ENCODE peak calls at places on chromosomes 13 and 19, in seven cellular contexts. Z is activated naive CD4-positive, alpha-beta T cell treated with anti-CD3 and anti-CD28 coated beads, Interleukin-2, amount 50 U/mL, for 72 hours; H is body of pancreas; O is T-cell; F is GM23338; V is PC-3; Y is A549. U is an unnamed sample.

GRCh38 chr19:38891791-38892190 is 7.6 kb downstream of the SIRT2 start:
- ATAC-seq in Z (no peak), H (no peak), O (no peak), F (no peak), V (no peak), Y (no peak), U (no peak)

GRCh38 chr13:74290324-74290773 is 156.1 kb upstream of the KLF12 start:
- ATAC-seq in Z (peak), H (peak), O (peak), F (peak), V (peak), Y (peak), U (peak)

GRCh38 chr13:79393564-79394249 is 12.3 kb downstream of the RBM26 start:
- ATAC-seq in Z (peak), H (peak), O (peak), F (peak), V (peak), Y (no peak), U (no peak)

GRCh38 chr19:16435238-16435911 is 36.4 kb downstream of the EPS15L1 start:
- ATAC-seq in Z (no peak), H (peak), O (no peak), F (no peak), V (no peak), Y (no peak), U (peak)

GRCh38 chr13:74573654-74574053 is 439.4 kb upstream of the KLF12 start:
- ATAC-seq in Z (no peak), H (no peak), O (no peak), F (peak), V (no peak), Y (no peak), U (no peak)

GRCh38 chr19:932647-933552 is 7.1 kb downstream of the ARID3A start:
- ATAC-seq in Z (peak), H (no peak), O (peak), F (peak), V (no peak), Y (peak), U (peak)

GRCh38 chr19:32349724-32350475 is 4.5 kb downstream of the ZNF507 start:
- ATAC-seq in Z (peak), H (no peak), O (no peak), F (no peak), V (peak), Y (no peak), U (no peak)

GRCh38 chr13:19670147-19670546 is 36.7 kb downstream of the MPHOSPH8 start:
- ATAC-seq in Z (no peak), H (no peak), O (no peak), F (no peak), V (no peak), Y (no peak), U (no peak)

GRCh38 chr13:110293037-110293436 is 13.9 kb downstream of the COL4A1 start:
- ATAC-seq in Z (no peak), H (no peak), O (no peak), F (no peak), V (no peak), Y (no peak), U (no peak)

GRCh38 chr13:35014606-35015005 is 72.5 kb downstream of the NBEA start:
- ATAC-seq in Z (no peak), H (no peak), O (no peak), F (peak), V (no peak), Y (no peak), U (no peak)

GRCh38 chr19:16200038-16200775 is 2.5 kb downstream of the AP1M1 start:
- ATAC-seq in Z (no peak), H (no peak), O (no peak), F (no peak), V (no peak), Y (no peak), U (peak)

GRCh38 chr13:110409581-110409992 is 102.5 kb downstream of the COL4A2 start:
- ATAC-seq in Z (no peak), H (peak), O (no peak), F (no peak), V (peak), Y (no peak), U (no peak)

GRCh38 chr13:72473321-72473720 is 254.1 kb downstream of the MZT1 start:
- ATAC-seq in Z (no peak), H (no peak), O (no peak), F (no peak), V (no peak), Y (no peak), U (no peak)

GRCh38 chr19:7007859-7008258 is 13.4 kb downstream of the MBD3L2B start:
- ATAC-seq in Z (no peak), H (no peak), O (no peak), F (no peak), V (no peak), Y (no peak), U (no peak)

GRCh38 chr19:289651-290538 is 1.3 kb downstream of the PLPP2 start:
- ATAC-seq in Z (peak), H (peak), O (peak), F (peak), V (no peak), Y (peak), U (peak)

GRCh38 chr13:55615080-55615479 is 1525.6 kb upstream of the PRR20A start:
- ATAC-seq in Z (no peak), H (no peak), O (no peak), F (no peak), V (peak), Y (no peak), U (no peak)

GRCh38 chr19:16026756-16027155 is 49.5 kb upstream of the TPM4 start:
- ATAC-seq in Z (no peak), H (no peak), O (no peak), F (no peak), V (no peak), Y (no peak), U (no peak)

GRCh38 chr19:7907122-7907521 is 3.4 kb downstream of the MAP2K7 start:
- ATAC-seq in Z (no peak), H (no peak), O (no peak), F (no peak), V (no peak), Y (no peak), U (no peak)

GRCh38 chr13:110546933-110547332 is 14.6 kb downstream of the RAB20 start:
- ATAC-seq in Z (no peak), H (peak), O (no peak), F (no peak), V (peak), Y (peak), U (peak)

GRCh38 chr19:37964109-37964508 is 57.1 kb downstream of the SIPA1L3 start:
- ATAC-seq in Z (no peak), H (no peak), O (no peak), F (no peak), V (no peak), Y (no peak), U (no peak)

GRCh38 chr13:49954674-49955455 is 18.7 kb upstream of the SPRYD7 start:
- ATAC-seq in Z (no peak), H (no peak), O (no peak), F (no peak), V (no peak), Y (no peak), U (no peak)

GRCh38 chr13:40583738-40584137 is 82.7 kb downstream of the FOXO1 start:
- ATAC-seq in Z (peak), H (no peak), O (no peak), F (no peak), V (no peak), Y (no peak), U (no peak)

GRCh38 chr19:18219911-18220631 is 6.2 kb downstream of the PDE4C start:
- ATAC-seq in Z (no peak), H (no peak), O (no peak), F (no peak), V (no peak), Y (no peak), U (no peak)

GRCh38 chr19:10104665-10105221 is 1.4 kb upstream of the PPAN start:
- ATAC-seq in Z (peak), H (no peak), O (peak), F (no peak), V (no peak), Y (no peak), U (no peak)

GRCh38 chr13:40599146-40599545 is 67.3 kb downstream of the FOXO1 start:
- ATAC-seq in Z (peak), H (no peak), O (no peak), F (no peak), V (no peak), Y (no peak), U (no peak)

GRCh38 chr19:10173527-10173926 is 21.2 kb downstream of the DNMT1 start:
- ATAC-seq in Z (no peak), H (no peak), O (no peak), F (no peak), V (peak), Y (no peak), U (no peak)

GRCh38 chr13:94703721-94704314 is 8.5 kb downstream of the SOX21 start:
- ATAC-seq in Z (no peak), H (no peak), O (no peak), F (no peak), V (no peak), Y (no peak), U (no peak)

GRCh38 chr13:44013666-44014291 is 134.1 kb downstream of the LACC1 start:
- ATAC-seq in Z (no peak), H (peak), O (no peak), F (no peak), V (peak), Y (no peak), U (no peak)

GRCh38 chr13:98869408-98870090 is 108.3 kb downstream of the DOCK9 start:
- ATAC-seq in Z (no peak), H (no peak), O (no peak), F (no peak), V (no peak), Y (no peak), U (peak)

GRCh38 chr13:93847162-93847561 is 620.6 kb downstream of the GPC6 start:
- ATAC-seq in Z (peak), H (no peak), O (no peak), F (no peak), V (peak), Y (peak), U (no peak)

GRCh38 chr19:18170714-18171255 is 2.8 kb upstream of the IFI30 start:
- ATAC-seq in Z (no peak), H (no peak), O (no peak), F (no peak), V (no peak), Y (no peak), U (peak)

GRCh38 chr19:3401004-3401768 is 34.8 kb downstream of the NFIC start:
- ATAC-seq in Z (no peak), H (no peak), O (no peak), F (no peak), V (no peak), Y (no peak), U (no peak)

GRCh38 chr19:15170345-15170744 is 30.4 kb downstream of the NOTCH3 start:
- ATAC-seq in Z (no peak), H (no peak), O (no peak), F (peak), V (no peak), Y (no peak), U (no peak)

GRCh38 chr19:13795595-13796300 is 505 bp downstream of the ZSWIM4 start:
- ATAC-seq in Z (peak), H (peak), O (peak), F (peak), V (peak), Y (peak), U (peak)

GRCh38 chr19:32357720-32358119 is 12.3 kb downstream of the ZNF507 start:
- ATAC-seq in Z (no peak), H (no peak), O (no peak), F (no peak), V (no peak), Y (peak), U (no peak)

GRCh38 chr19:34998777-34999497 is 1.2 kb upstream of the GRAMD1A start:
- ATAC-seq in Z (no peak), H (no peak), O (no peak), F (peak), V (no peak), Y (peak), U (no peak)

GRCh38 chr13:49185264-49185663 is 34.9 kb upstream of the MLNR start:
- ATAC-seq in Z (peak), H (no peak), O (no peak), F (no peak), V (no peak), Y (no peak), U (no peak)

U was measured in gastroesophageal sphincter.